ENCODE peak calls at places on chromosomes 7 and 10, in ten cellular contexts. P, J, T, V, E, N, D, M, C and G are unnamed samples.

GRCh38 chr10:59127991-59128390 is 48.5 kb upstream of the PHYHIPL start:
- DNase-seq in P (no peak), J (no peak), T (no peak), V (no peak), E (no peak), N (peak; percentile 7), D (no peak), M (no peak), C (no peak), G (no peak)

GRCh38 chr7:150666412-150666811 is 19.1 kb upstream of the GIMAP2 start:
- DNase-seq in P (no peak), J (no peak), T (no peak), V (no peak), E (no peak), N (no peak), D (no peak), M (no peak), C (no peak), G (no peak)

GRCh38 chr7:30926323-30926722 is 14.7 kb downstream of the AQP1 start:
- DNase-seq in P (no peak), J (no peak), T (no peak), V (no peak), E (no peak), N (no peak), D (no peak), M (no peak), C (peak; percentile 85), G (no peak)

GRCh38 chr7:47581821-47582747 is at the start of gene TNS3:
- DNase-seq in P (no peak), J (no peak), T (no peak), V (no peak), E (no peak), N (peak; percentile 83), D (no peak), M (peak; percentile 42), C (peak; percentile 84), G (no peak)

GRCh38 chr10:663844-664243 is 25.6 kb downstream of the DIP2C start:
- DNase-seq in P (peak; percentile 85), J (no peak), T (no peak), V (no peak), E (no peak), N (no peak), D (no peak), M (no peak), C (no peak), G (no peak)

GRCh38 chr10:132294561-132295320 is 13.0 kb downstream of the STK32C start:
- DNase-seq in P (no peak), J (no peak), T (no peak), V (no peak), E (no peak), N (peak; percentile 91), D (no peak), M (peak; percentile 82), C (no peak), G (no peak)

GRCh38 chr7:114976666-114977065 is 54.8 kb downstream of the MDFIC start:
- DNase-seq in P (no peak), J (no peak), T (no peak), V (no peak), E (no peak), N (no peak), D (no peak), M (no peak), C (no peak), G (no peak)

GRCh38 chr7:28349637-28350036 is 62.7 kb upstream of the CREB5 start:
- DNase-seq in P (no peak), J (no peak), T (no peak), V (no peak), E (no peak), N (no peak), D (no peak), M (no peak), C (no peak), G (no peak)

GRCh38 chr10:20457656-20458055 is 439.5 kb downstream of the NEBL start:
- DNase-seq in P (no peak), J (no peak), T (no peak), V (no peak), E (no peak), N (no peak), D (no peak), M (no peak), C (peak; percentile 36), G (no peak)

GRCh38 chr10:109862738-109863137 is 60.6 kb downstream of the XPNPEP1 start:
- DNase-seq in P (no peak), J (no peak), T (no peak), V (no peak), E (no peak), N (no peak), D (no peak), M (no peak), C (no peak), G (no peak)

GRCh38 chr10:4546500-4546899 is 279.5 kb upstream of the AKR1E2 start:
- DNase-seq in P (no peak), J (no peak), T (no peak), V (no peak), E (peak; percentile 16), N (no peak), D (no peak), M (no peak), C (no peak), G (no peak)

GRCh38 chr7:130814753-130815152 is 80.7 kb upstream of the KLF14 start:
- DNase-seq in P (no peak), J (peak; percentile 61), T (no peak), V (no peak), E (peak; percentile 26), N (peak; percentile 19), D (no peak), M (peak; percentile 19), C (no peak), G (no peak)

GRCh38 chr7:27868117-27868516 is 128.2 kb downstream of the TAX1BP1 start:
- DNase-seq in P (no peak), J (peak; percentile 64), T (no peak), V (no peak), E (no peak), N (no peak), D (no peak), M (no peak), C (no peak), G (no peak)

GRCh38 chr10:11647676-11648075 is 36.2 kb upstream of the USP6NL start:
- DNase-seq in P (no peak), J (peak; percentile 55), T (no peak), V (no peak), E (no peak), N (no peak), D (no peak), M (peak; percentile 8), C (no peak), G (no peak)

GRCh38 chr10:78860260-78860914 is 208.4 kb upstream of the ZMIZ1 start:
- DNase-seq in P (no peak), J (no peak), T (no peak), V (no peak), E (no peak), N (no peak), D (no peak), M (no peak), C (no peak), G (no peak)

GRCh38 chr10:11424456-11425287 is 186.8 kb downstream of the USP6NL start:
- DNase-seq in P (peak; percentile 17), J (peak; percentile 57), T (no peak), V (no peak), E (peak; percentile 41), N (peak; percentile 82), D (no peak), M (peak; percentile 46), C (peak; percentile 76), G (no peak)

GRCh38 chr10:35058134-35058533 is 32.0 kb downstream of the CUL2 start:
- DNase-seq in P (no peak), J (peak; percentile 79), T (no peak), V (no peak), E (no peak), N (peak; percentile 33), D (no peak), M (no peak), C (no peak), G (no peak)

GRCh38 chr7:110835209-110835608 is 255.7 kb upstream of the LRRN3 start:
- DNase-seq in P (no peak), J (peak; percentile 36), T (no peak), V (no peak), E (no peak), N (no peak), D (no peak), M (peak; percentile 90), C (peak; percentile 2), G (no peak)

GRCh38 chr7:144824360-144824759 is 11.5 kb downstream of the TPK1 start:
- DNase-seq in P (no peak), J (peak; percentile 60), T (no peak), V (no peak), E (no peak), N (no peak), D (no peak), M (no peak), C (no peak), G (no peak)

GRCh38 chr10:106577266-106577665 is 587.2 kb downstream of the SORCS1 start:
- DNase-seq in P (peak; percentile 8), J (peak; percentile 92), T (no peak), V (no peak), E (no peak), N (peak; percentile 48), D (no peak), M (no peak), C (no peak), G (peak; percentile 13)

GRCh38 chr10:6115824-6116350 is 27.1 kb downstream of the RBM17 start:
- DNase-seq in P (no peak), J (no peak), T (no peak), V (no peak), E (no peak), N (no peak), D (no peak), M (no peak), C (no peak), G (no peak)

GRCh38 chr10:10814103-10814502 is 203.6 kb upstream of the CELF2 start:
- DNase-seq in P (no peak), J (no peak), T (no peak), V (no peak), E (no peak), N (no peak), D (no peak), M (no peak), C (no peak), G (no peak)

GRCh38 chr7:106421181-106421762 is 136.5 kb upstream of the NAMPT start:
- DNase-seq in P (peak; percentile 26), J (peak; percentile 76), T (no peak), V (peak; percentile 81), E (no peak), N (no peak), D (no peak), M (peak; percentile 37), C (no peak), G (no peak)

GRCh38 chr7:55657654-55658053 is 85.4 kb upstream of the VOPP1 start:
- DNase-seq in P (no peak), J (no peak), T (no peak), V (no peak), E (no peak), N (no peak), D (no peak), M (no peak), C (no peak), G (no peak)

GRCh38 chr10:79463578-79464496 is 18.4 kb upstream of the ZCCHC24 start:
- DNase-seq in P (no peak), J (no peak), T (no peak), V (no peak), E (no peak), N (no peak), D (no peak), M (no peak), C (no peak), G (no peak)

GRCh38 chr10:129678186-129678585 is 211.1 kb downstream of the MGMT start:
- DNase-seq in P (peak; percentile 3), J (no peak), T (no peak), V (no peak), E (no peak), N (no peak), D (no peak), M (no peak), C (no peak), G (no peak)

GRCh38 chr10:37623506-37623905 is 233.9 kb downstream of the ZNF248 start:
- DNase-seq in P (no peak), J (no peak), T (no peak), V (no peak), E (no peak), N (no peak), D (no peak), M (no peak), C (no peak), G (no peak)

GRCh38 chr7:101819913-101820522 is 2.6 kb downstream of the CUX1 start:
- DNase-seq in P (no peak), J (no peak), T (no peak), V (no peak), E (no peak), N (no peak), D (no peak), M (no peak), C (no peak), G (no peak)